ENCODE peak calls at places on chromosome 17, in seven cellular contexts. One of them, this sample, is unnamed.

GRCh38 chr17:71361691-71362450 is 758.9 kb upstream of the SOX9 start:
- DNase-seq in fibroblast of the aortic adventitia: no peak
- DNase-seq in breast epithelium: no peak
- DNase-seq in lower lobe of right lung: no peak
- DNase-seq in CD4-positive, alpha-beta T cell: no peak
- DNase-seq in neural crest cell: no peak
- DNase-seq in stomach: no peak
- DNase-seq in this sample: no peak

GRCh38 chr17:44556854-44557606 is at the start of gene FZD2:
- DNase-seq in breast epithelium: peak
- DNase-seq in lower lobe of right lung: peak
- DNase-seq in neural crest cell: peak
- DNase-seq in CD4-positive, alpha-beta T cell: no peak
- DNase-seq in stomach: peak
- DNase-seq in fibroblast of the aortic adventitia: peak
- DNase-seq in this sample: peak

GRCh38 chr17:56489980-56490379 is 103.5 kb upstream of the NOG start:
- DNase-seq in stomach: no peak
- DNase-seq in breast epithelium: no peak
- DNase-seq in fibroblast of the aortic adventitia: no peak
- DNase-seq in CD4-positive, alpha-beta T cell: no peak
- DNase-seq in lower lobe of right lung: no peak
- DNase-seq in neural crest cell: no peak
- DNase-seq in this sample: no peak

GRCh38 chr17:79484600-79485398 is 126.1 kb downstream of the RBFOX3 start:
- DNase-seq in lower lobe of right lung: no peak
- DNase-seq in fibroblast of the aortic adventitia: no peak
- DNase-seq in CD4-positive, alpha-beta T cell: no peak
- DNase-seq in breast epithelium: no peak
- DNase-seq in neural crest cell: no peak
- DNase-seq in stomach: no peak
- DNase-seq in this sample: no peak

GRCh38 chr17:66747561-66748275 is 87.2 kb upstream of the CACNG5 start:
- DNase-seq in lower lobe of right lung: no peak
- DNase-seq in breast epithelium: no peak
- DNase-seq in stomach: no peak
- DNase-seq in fibroblast of the aortic adventitia: peak
- DNase-seq in neural crest cell: no peak
- DNase-seq in CD4-positive, alpha-beta T cell: no peak
- DNase-seq in this sample: peak

GRCh38 chr17:38749222-38750043 is 1.3 kb upstream of the PCGF2 start:
- DNase-seq in neural crest cell: peak
- DNase-seq in lower lobe of right lung: peak
- DNase-seq in stomach: peak
- DNase-seq in fibroblast of the aortic adventitia: peak
- DNase-seq in CD4-positive, alpha-beta T cell: no peak
- DNase-seq in breast epithelium: peak
- DNase-seq in this sample: peak

GRCh38 chr17:8122391-8122922 is 1.4 kb downstream of the HES7 start:
- DNase-seq in CD4-positive, alpha-beta T cell: no peak
- DNase-seq in lower lobe of right lung: no peak
- DNase-seq in breast epithelium: no peak
- DNase-seq in neural crest cell: peak
- DNase-seq in stomach: no peak
- DNase-seq in fibroblast of the aortic adventitia: peak
- DNase-seq in this sample: peak

GRCh38 chr17:15261063-15261817 is 3.9 kb downstream of the PMP22 start:
- DNase-seq in lower lobe of right lung: peak
- DNase-seq in CD4-positive, alpha-beta T cell: no peak
- DNase-seq in fibroblast of the aortic adventitia: peak
- DNase-seq in breast epithelium: peak
- DNase-seq in stomach: peak
- DNase-seq in neural crest cell: peak
- DNase-seq in this sample: peak

GRCh38 chr17:40995121-40995520 is 1.2 kb upstream of the KRTAP3-3 start:
- DNase-seq in breast epithelium: no peak
- DNase-seq in stomach: no peak
- DNase-seq in neural crest cell: no peak
- DNase-seq in lower lobe of right lung: no peak
- DNase-seq in fibroblast of the aortic adventitia: no peak
- DNase-seq in CD4-positive, alpha-beta T cell: no peak
- DNase-seq in this sample: no peak

GRCh38 chr17:18025596-18026407 is 13.2 kb downstream of the ATPAF2 start:
- DNase-seq in breast epithelium: no peak
- DNase-seq in fibroblast of the aortic adventitia: peak
- DNase-seq in CD4-positive, alpha-beta T cell: no peak
- DNase-seq in neural crest cell: no peak
- DNase-seq in lower lobe of right lung: no peak
- DNase-seq in stomach: no peak
- DNase-seq in this sample: peak

GRCh38 chr17:72660274-72661092 is 432.0 kb downstream of the SLC39A11 start:
- DNase-seq in breast epithelium: no peak
- DNase-seq in CD4-positive, alpha-beta T cell: no peak
- DNase-seq in lower lobe of right lung: no peak
- DNase-seq in neural crest cell: no peak
- DNase-seq in fibroblast of the aortic adventitia: no peak
- DNase-seq in stomach: no peak
- DNase-seq in this sample: no peak

GRCh38 chr17:5892897-5893656 is 177.1 kb upstream of the WSCD1 start:
- DNase-seq in CD4-positive, alpha-beta T cell: no peak
- DNase-seq in fibroblast of the aortic adventitia: no peak
- DNase-seq in neural crest cell: no peak
- DNase-seq in lower lobe of right lung: no peak
- DNase-seq in breast epithelium: no peak
- DNase-seq in stomach: no peak
- DNase-seq in this sample: no peak

GRCh38 chr17:40014375-40014980 is 762 bp upstream of the CSF3 start:
- DNase-seq in neural crest cell: no peak
- DNase-seq in stomach: no peak
- DNase-seq in lower lobe of right lung: no peak
- DNase-seq in CD4-positive, alpha-beta T cell: no peak
- DNase-seq in fibroblast of the aortic adventitia: no peak
- DNase-seq in breast epithelium: no peak
- DNase-seq in this sample: no peak

GRCh38 chr17:57751971-57752905 is 7.1 kb upstream of the CCDC182 start:
- DNase-seq in breast epithelium: no peak
- DNase-seq in stomach: no peak
- DNase-seq in fibroblast of the aortic adventitia: no peak
- DNase-seq in CD4-positive, alpha-beta T cell: no peak
- DNase-seq in neural crest cell: no peak
- DNase-seq in lower lobe of right lung: no peak
- DNase-seq in this sample: no peak

GRCh38 chr17:73624496-73624988 is 19.7 kb downstream of the SDK2 start:
- DNase-seq in CD4-positive, alpha-beta T cell: no peak
- DNase-seq in neural crest cell: no peak
- DNase-seq in breast epithelium: no peak
- DNase-seq in stomach: no peak
- DNase-seq in fibroblast of the aortic adventitia: no peak
- DNase-seq in lower lobe of right lung: no peak
- DNase-seq in this sample: no peak

GRCh38 chr17:66829386-66829864 is 5.5 kb upstream of the CACNG5 start:
- DNase-seq in neural crest cell: peak
- DNase-seq in lower lobe of right lung: no peak
- DNase-seq in breast epithelium: no peak
- DNase-seq in stomach: peak
- DNase-seq in fibroblast of the aortic adventitia: peak
- DNase-seq in CD4-positive, alpha-beta T cell: peak
- DNase-seq in this sample: peak

GRCh38 chr17:34736611-34737010 is 157.2 kb downstream of the TMEM132E start:
- DNase-seq in CD4-positive, alpha-beta T cell: no peak
- DNase-seq in fibroblast of the aortic adventitia: no peak
- DNase-seq in lower lobe of right lung: no peak
- DNase-seq in breast epithelium: no peak
- DNase-seq in neural crest cell: no peak
- DNase-seq in stomach: peak
- DNase-seq in this sample: no peak

GRCh38 chr17:10772425-10773380 is 31.2 kb downstream of the TMEM238L start:
- DNase-seq in neural crest cell: peak
- DNase-seq in lower lobe of right lung: no peak
- DNase-seq in stomach: peak
- DNase-seq in fibroblast of the aortic adventitia: no peak
- DNase-seq in breast epithelium: peak
- DNase-seq in CD4-positive, alpha-beta T cell: no peak
- DNase-seq in this sample: peak

GRCh38 chr17:80103061-80103481 is 1.7 kb downstream of the GAA start:
- DNase-seq in breast epithelium: no peak
- DNase-seq in lower lobe of right lung: no peak
- DNase-seq in CD4-positive, alpha-beta T cell: no peak
- DNase-seq in stomach: no peak
- DNase-seq in neural crest cell: no peak
- DNase-seq in fibroblast of the aortic adventitia: no peak
- DNase-seq in this sample: no peak

GRCh38 chr17:39668141-39668924 is at the start of gene PNMT:
- DNase-seq in CD4-positive, alpha-beta T cell: peak
- DNase-seq in breast epithelium: no peak
- DNase-seq in stomach: peak
- DNase-seq in lower lobe of right lung: peak
- DNase-seq in fibroblast of the aortic adventitia: peak
- DNase-seq in neural crest cell: peak
- DNase-seq in this sample: peak

GRCh38 chr17:29930399-29931010 is 477 bp upstream of the SSH2 start:
- DNase-seq in stomach: no peak
- DNase-seq in CD4-positive, alpha-beta T cell: no peak
- DNase-seq in neural crest cell: peak
- DNase-seq in lower lobe of right lung: no peak
- DNase-seq in breast epithelium: no peak
- DNase-seq in fibroblast of the aortic adventitia: peak
- DNase-seq in this sample: no peak

GRCh38 chr17:82271401-82271800 is 2.1 kb downstream of the CSNK1D start:
- DNase-seq in breast epithelium: no peak
- DNase-seq in CD4-positive, alpha-beta T cell: no peak
- DNase-seq in fibroblast of the aortic adventitia: no peak
- DNase-seq in neural crest cell: no peak
- DNase-seq in lower lobe of right lung: no peak
- DNase-seq in stomach: no peak
- DNase-seq in this sample: no peak

GRCh38 chr17:28488154-28488883 is 14.9 kb downstream of the SLC13A2 start:
- DNase-seq in breast epithelium: no peak
- DNase-seq in CD4-positive, alpha-beta T cell: no peak
- DNase-seq in fibroblast of the aortic adventitia: no peak
- DNase-seq in neural crest cell: no peak
- DNase-seq in lower lobe of right lung: no peak
- DNase-seq in stomach: no peak
- DNase-seq in this sample: no peak
- TF ChIP-seq CTCF in breast epithelium: no peak
- TF ChIP-seq CTCF in CD4-positive, alpha-beta T cell: no peak
- TF ChIP-seq CTCF in fibroblast of the aortic adventitia: no peak
- TF ChIP-seq CTCF in neural crest cell: no peak
- TF ChIP-seq CTCF in lower lobe of right lung: no peak
- TF ChIP-seq CTCF in stomach: no peak
- TF ChIP-seq CTCF in this sample: no peak

GRCh38 chr17:4393806-4394205 is 27.3 kb upstream of the UBE2G1 start:
- DNase-seq in fibroblast of the aortic adventitia: no peak
- DNase-seq in neural crest cell: no peak
- DNase-seq in breast epithelium: no peak
- DNase-seq in CD4-positive, alpha-beta T cell: no peak
- DNase-seq in stomach: no peak
- DNase-seq in lower lobe of right lung: no peak
- DNase-seq in this sample: no peak

GRCh38 chr17:4394208-4395110 is 28.0 kb upstream of the UBE2G1 start:
- DNase-seq in breast epithelium: no peak
- DNase-seq in neural crest cell: no peak
- DNase-seq in lower lobe of right lung: no peak
- DNase-seq in fibroblast of the aortic adventitia: no peak
- DNase-seq in CD4-positive, alpha-beta T cell: no peak
- DNase-seq in stomach: no peak
- DNase-seq in this sample: peak

GRCh38 chr17:4397840-4398239 is 31.4 kb upstream of the UBE2G1 start:
- DNase-seq in breast epithelium: no peak
- DNase-seq in neural crest cell: no peak
- DNase-seq in CD4-positive, alpha-beta T cell: no peak
- DNase-seq in lower lobe of right lung: no peak
- DNase-seq in stomach: no peak
- DNase-seq in fibroblast of the aortic adventitia: no peak
- DNase-seq in this sample: no peak

DNA sequence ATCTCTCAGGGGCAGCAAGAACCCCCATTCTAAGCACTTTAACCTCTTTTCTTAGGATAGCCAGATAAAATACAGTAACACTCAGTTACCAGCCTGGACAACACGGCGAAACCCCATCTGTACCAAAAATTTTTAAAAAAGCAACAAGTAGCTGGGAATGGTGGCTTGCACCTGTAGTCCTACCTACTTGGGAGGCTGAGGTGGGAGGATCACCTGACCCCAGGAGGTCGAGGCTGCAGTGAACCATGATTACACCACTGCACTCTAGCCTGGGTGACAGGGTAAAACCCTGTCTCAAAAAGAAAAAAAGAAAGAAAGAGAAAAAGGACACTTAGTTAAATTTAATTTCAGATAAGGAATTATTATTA is 28.6 kb upstream of the UBE2G1 start:
- DNase-seq in stomach: no peak
- DNase-seq in breast epithelium: no peak
- DNase-seq in fibroblast of the aortic adventitia: no peak
- DNase-seq in neural crest cell: no peak
- DNase-seq in CD4-positive, alpha-beta T cell: no peak
- DNase-seq in lower lobe of right lung: no peak
- DNase-seq in this sample: no peak
- TF ChIP-seq CTCF in stomach: no peak
- TF ChIP-seq CTCF in breast epithelium: no peak
- TF ChIP-seq CTCF in fibroblast of the aortic adventitia: no peak
- TF ChIP-seq CTCF in neural crest cell: no peak
- TF ChIP-seq CTCF in CD4-positive, alpha-beta T cell: no peak
- TF ChIP-seq CTCF in lower lobe of right lung: no peak
- TF ChIP-seq CTCF in this sample: no peak

GRCh38 chr17:77546772-77547201 is 406.0 kb downstream of the SEC14L1 start:
- DNase-seq in fibroblast of the aortic adventitia: no peak
- DNase-seq in breast epithelium: no peak
- DNase-seq in lower lobe of right lung: no peak
- DNase-seq in stomach: no peak
- DNase-seq in neural crest cell: peak
- DNase-seq in CD4-positive, alpha-beta T cell: no peak
- DNase-seq in this sample: no peak
- TF ChIP-seq CTCF in fibroblast of the aortic adventitia: no peak
- TF ChIP-seq CTCF in breast epithelium: no peak
- TF ChIP-seq CTCF in lower lobe of right lung: no peak
- TF ChIP-seq CTCF in stomach: no peak
- TF ChIP-seq CTCF in neural crest cell: no peak
- TF ChIP-seq CTCF in CD4-positive, alpha-beta T cell: no peak
- TF ChIP-seq CTCF in this sample: no peak

DNA sequence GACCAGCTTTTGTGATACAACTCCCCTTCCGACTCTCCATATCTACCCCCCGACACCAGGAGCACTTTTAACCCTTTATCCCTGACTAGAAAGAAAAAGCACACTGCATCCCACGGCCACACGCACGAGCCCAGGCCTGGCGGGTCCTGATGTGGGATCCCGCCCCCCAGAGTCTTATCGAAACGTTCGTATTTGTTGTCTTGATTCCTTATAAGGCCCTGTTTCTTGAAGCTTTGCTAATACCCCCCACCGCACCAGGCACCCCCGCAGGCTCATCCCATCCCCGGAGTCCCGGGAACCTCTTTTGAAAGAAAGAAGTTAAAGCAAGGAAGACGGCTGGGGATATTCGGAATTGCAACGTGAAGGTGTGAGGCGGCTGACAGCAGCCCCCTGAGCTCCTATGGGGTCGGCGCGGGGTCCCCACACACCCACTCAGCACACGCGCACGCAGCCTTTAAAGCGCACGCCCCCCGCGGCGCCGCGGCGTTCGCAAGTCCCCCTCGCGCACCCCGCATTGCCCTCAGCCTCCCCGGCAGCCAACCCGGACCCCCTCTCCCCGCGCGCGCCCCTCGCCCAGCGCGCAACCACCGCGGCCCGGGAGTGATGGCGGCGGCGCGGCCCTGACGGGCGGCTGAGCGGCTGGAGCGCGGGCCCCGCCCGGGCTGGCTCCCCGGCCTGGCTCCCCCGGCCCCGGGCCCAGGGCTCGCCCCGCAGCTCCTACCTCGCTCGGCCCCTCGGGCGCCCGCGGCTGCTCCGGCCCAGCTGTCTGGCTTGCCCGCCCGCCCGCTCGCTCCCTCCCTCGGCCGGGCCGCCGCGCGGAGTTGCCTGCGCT is 448 bp downstream of the STAT5B start:
- DNase-seq in breast epithelium: no peak
- DNase-seq in stomach: no peak
- DNase-seq in neural crest cell: peak
- DNase-seq in fibroblast of the aortic adventitia: no peak
- DNase-seq in CD4-positive, alpha-beta T cell: peak
- DNase-seq in lower lobe of right lung: no peak
- DNase-seq in this sample: peak
- TF ChIP-seq CTCF in breast epithelium: no peak
- TF ChIP-seq CTCF in stomach: no peak
- TF ChIP-seq CTCF in neural crest cell: no peak
- TF ChIP-seq CTCF in fibroblast of the aortic adventitia: no peak
- TF ChIP-seq CTCF in CD4-positive, alpha-beta T cell: no peak
- TF ChIP-seq CTCF in lower lobe of right lung: no peak
- TF ChIP-seq CTCF in this sample: no peak